ENCODE peak calls at places on chromosome 14, in four cellular contexts. V is psoas muscle, O is HepG2, W is AG09309. U is an unnamed sample.

GRCh38 chr14:48614003-48614402 is 938.6 kb upstream of the MDGA2 start:
- DNase-seq in O (no peak), W (no peak), V (no peak), U (no peak)

GRCh38 chr14:61586539-61587396 is 108.5 kb upstream of the HIF1A start:
- DNase-seq in V (no peak), W (no peak), O (no peak), U (no peak)

GRCh38 chr14:43418314-43418713 is 1088.8 kb downstream of the FSCB start:
- DNase-seq in O (no peak), V (no peak), W (no peak), U (no peak)

GRCh38 chr14:104306450-104307040 is 168.2 kb downstream of the KIF26A start:
- DNase-seq in O (no peak), V (peak), W (no peak), U (no peak)

GRCh38 chr14:48398675-48399282 is 723.4 kb upstream of the MDGA2 start:
- DNase-seq in W (no peak), O (peak), V (no peak), U (peak)

GRCh38 chr14:68952544-68953535 is 26.3 kb downstream of the ACTN1 start:
- DNase-seq in O (no peak), V (no peak), W (no peak), U (peak)

GRCh38 chr14:95033851-95034622 is 123.3 kb downstream of the DICER1 start:
- DNase-seq in W (no peak), V (no peak), O (no peak), U (no peak)

GRCh38 chr14:91113829-91114078 is at the start of gene DGLUCY:
- DNase-seq in W (no peak), V (peak), O (no peak), U (no peak)

GRCh38 chr14:91392623-91393303 is 24.9 kb downstream of the CCDC88C start:
- DNase-seq in V (no peak), O (no peak), W (no peak), U (no peak)

GRCh38 chr14:57066887-57067513 is 201.7 kb downstream of the EXOC5 start:
- DNase-seq in V (no peak), W (no peak), O (peak), U (no peak)

GRCh38 chr14:78902010-78902623 is 731.9 kb downstream of the NRXN3 start:
- DNase-seq in O (peak), W (peak), V (no peak), U (peak)

GRCh38 chr14:104359301-104359968 is 220.1 kb upstream of the C14orf180 start:
- DNase-seq in W (no peak), O (no peak), V (no peak), U (no peak)

GRCh38 chr14:22492601-22493000 is 96.4 kb downstream of the DAD1 start:
- DNase-seq in W (no peak), O (no peak), V (no peak), U (no peak)

GRCh38 chr14:22159049-22159448 is 430.0 kb downstream of the DAD1 start:
- DNase-seq in W (no peak), O (no peak), V (no peak), U (peak)

GRCh38 chr14:61527325-61528100 is 167.8 kb upstream of the HIF1A start:
- DNase-seq in O (peak), W (peak), V (no peak), U (no peak)

GRCh38 chr14:50321009-50321660 is 9.0 kb downstream of the DMAC2L start:
- DNase-seq in O (peak), V (no peak), W (peak), U (peak)
- H3K4me3 ChIP-seq in O (no peak), V (peak), W (peak), U (peak)

GRCh38 chr14:103259801-103260628 is 74.0 kb upstream of the EIF5 start:
- DNase-seq in O (no peak), W (no peak), V (peak), U (no peak)
- H3K4me3 ChIP-seq in O (peak), W (peak), V (peak), U (peak)

DNA sequence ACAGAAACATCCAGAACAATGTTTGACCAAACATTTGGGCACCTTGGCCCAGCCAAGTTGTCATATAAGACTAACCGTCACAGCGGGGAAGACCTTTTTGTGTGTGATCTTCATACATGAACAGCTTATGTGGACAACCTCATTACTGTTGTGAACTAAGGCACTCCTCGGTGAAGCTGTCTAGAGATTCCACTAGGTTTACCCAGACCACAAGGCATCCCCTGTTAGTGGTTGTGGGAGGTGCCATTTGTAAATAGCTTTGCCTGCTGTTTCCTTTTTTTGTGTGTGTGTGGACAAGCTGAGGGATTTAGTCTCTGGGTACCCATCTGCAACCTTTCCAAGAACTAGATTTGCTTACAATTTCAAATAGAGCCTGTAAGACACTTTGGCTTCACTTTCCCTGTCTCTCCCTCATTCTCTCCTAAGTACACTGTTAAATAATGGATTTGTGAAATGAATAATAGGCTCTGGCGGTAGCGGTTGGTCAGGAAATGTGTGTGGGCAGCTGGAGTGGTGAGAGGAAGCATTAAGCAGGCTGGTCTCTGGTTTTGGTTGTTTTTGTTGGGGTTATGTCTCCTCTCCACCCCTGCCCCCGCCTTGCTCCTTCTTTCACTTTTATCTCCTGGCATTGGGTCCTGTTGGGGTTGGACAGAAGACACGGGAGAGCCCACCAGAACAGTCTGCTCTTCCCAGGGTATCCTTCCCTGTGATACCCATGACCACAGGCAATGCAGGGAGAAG is 727.6 kb downstream of the VRK1 start:
- DNase-seq in W (no peak), V (no peak), O (no peak), U (no peak)
- H3K4me3 ChIP-seq in W (no peak), V (no peak), O (no peak), U (no peak)

GRCh38 chr14:52948836-52949235 is 2.0 kb downstream of the FERMT2 start:
- DNase-seq in W (no peak), V (no peak), O (no peak), U (no peak)
- H3K4me3 ChIP-seq in W (peak), V (peak), O (peak), U (peak)

GRCh38 chr14:103126088-103126872 is 3.0 kb downstream of the TNFAIP2 start:
- DNase-seq in W (no peak), V (peak), O (no peak), U (no peak)

GRCh38 chr14:103126873-103127304 is 3.6 kb downstream of the TNFAIP2 start:
- DNase-seq in V (peak), W (no peak), O (peak), U (no peak)

GRCh38 chr14:103124501-103125001 is 1.3 kb downstream of the TNFAIP2 start:
- DNase-seq in W (no peak), V (peak), O (no peak), U (no peak)

GRCh38 chr14:103123634-103124500 is 606 bp downstream of the TNFAIP2 start:
- DNase-seq in V (peak), O (no peak), W (no peak), U (no peak)

DNA sequence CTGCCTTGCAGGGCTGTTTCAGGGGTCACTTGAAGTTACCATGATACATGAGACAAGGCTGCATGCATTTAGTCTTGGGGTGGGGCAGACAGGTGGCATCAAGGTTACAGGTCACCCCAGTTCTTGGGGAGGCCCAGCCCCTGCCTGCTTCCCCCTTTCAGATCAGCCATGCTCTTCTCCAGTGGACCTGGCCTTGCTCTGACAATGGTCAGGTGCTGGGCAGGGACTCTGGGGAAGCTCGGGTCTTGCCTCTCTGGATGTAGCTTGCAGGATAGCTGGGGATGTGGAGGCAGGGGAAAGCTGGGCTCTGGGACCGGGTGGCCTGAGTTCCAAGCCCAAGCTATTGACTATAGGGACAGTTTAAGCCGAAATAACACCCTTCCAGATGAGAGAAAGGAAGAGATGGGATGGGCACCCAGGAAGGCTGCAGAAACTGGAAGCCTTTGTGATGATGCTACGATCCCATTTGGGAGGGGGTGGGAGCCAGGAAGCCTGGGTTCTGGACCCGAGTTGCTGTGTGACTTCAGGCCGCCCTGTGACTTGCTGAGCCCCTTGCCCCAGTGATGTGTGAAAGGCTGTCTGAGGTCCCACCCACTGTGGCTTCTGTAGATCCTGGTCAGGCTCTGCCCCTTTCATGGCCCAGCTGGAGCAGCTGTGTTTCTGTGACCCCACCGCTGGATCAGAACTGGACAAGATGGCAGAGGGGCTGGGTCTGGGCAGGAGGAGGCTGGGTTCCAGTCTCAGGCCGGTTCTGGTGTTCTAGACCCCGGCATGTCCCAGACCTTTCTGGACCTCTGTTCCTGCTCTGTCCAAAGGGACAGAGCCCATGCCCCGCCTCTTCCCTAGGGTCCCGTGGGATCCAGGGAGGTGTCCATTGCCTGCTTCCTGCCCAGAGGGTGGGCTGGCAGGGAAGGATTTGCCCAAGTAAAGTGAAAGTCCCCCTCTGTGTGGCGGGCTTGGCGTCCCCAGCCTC is 2.1 kb downstream of the TNFAIP2 start:
- DNase-seq in W (no peak), O (no peak), V (peak), U (no peak)
- H3K4me3 ChIP-seq in W (no peak), O (no peak), V (peak), U (no peak)

DNA sequence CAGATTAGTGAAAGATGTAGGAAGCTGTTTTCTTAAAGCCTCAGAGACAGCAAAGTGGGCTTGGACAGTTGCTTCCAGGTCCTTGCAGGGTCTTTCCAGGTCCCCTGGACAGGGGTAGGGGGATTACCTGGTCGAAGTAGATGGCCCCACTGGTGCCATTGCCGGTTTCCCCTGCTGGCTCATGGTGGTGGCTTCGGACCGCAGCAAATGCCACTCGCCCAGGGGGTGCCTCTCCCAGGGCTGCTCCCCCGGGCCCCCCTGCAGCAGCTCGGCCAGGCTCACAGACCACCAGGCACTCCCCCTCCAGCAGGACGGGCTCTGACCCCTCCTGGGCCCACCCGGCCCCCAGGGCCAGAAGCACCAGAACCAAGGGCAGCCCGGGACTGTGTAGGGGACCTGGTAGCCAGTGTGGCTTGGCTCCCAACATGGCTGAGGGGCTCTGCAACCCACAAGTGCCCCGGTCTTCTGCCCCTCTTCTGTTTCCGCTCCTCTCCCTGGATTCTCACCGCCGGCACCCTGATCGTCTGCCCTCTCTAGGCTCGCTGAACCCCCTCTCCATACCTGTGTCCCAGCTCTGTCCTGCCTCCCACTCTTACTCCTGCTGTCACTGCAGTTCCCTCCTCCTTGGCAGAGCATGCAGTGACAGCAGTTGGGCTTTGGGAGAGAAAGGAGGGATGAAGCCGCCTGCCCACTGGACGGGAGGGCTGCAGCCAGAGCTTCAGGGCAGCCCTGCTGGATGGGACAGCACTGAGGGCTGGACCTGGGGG is 657 bp downstream of the CBLN3 start:
- DNase-seq in O (no peak), V (no peak), W (no peak), U (no peak)
- H3K4me3 ChIP-seq in O (peak), V (peak), W (peak), U (no peak)

U was measured in astrocyte of the cerebellum.